ENCODE peak calls at places on chromosome 13, in five cellular contexts. Z, R, W, K and N are unnamed samples.

GRCh38 chr13:24307211-24308067 is 1.9 kb upstream of the C1QTNF9 start:
- DNase-seq in Z (peak; percentile 73), R (no peak), W (no peak), K (no peak), N (no peak)

GRCh38 chr13:85638265-85638664 is 161.0 kb downstream of the SLITRK6 start:
- DNase-seq in Z (no peak), R (no peak), W (no peak), K (no peak), N (no peak)

GRCh38 chr13:44312898-44313551 is 60.6 kb upstream of the SERP2 start:
- DNase-seq in Z (no peak), R (no peak), W (no peak), K (peak; percentile 75), N (no peak)

GRCh38 chr13:24630851-24631341 is 49.3 kb upstream of the ATP12A start:
- DNase-seq in Z (peak; percentile 34), R (no peak), W (no peak), K (no peak), N (peak; percentile 55)

GRCh38 chr13:30395192-30396158 is 26.8 kb upstream of the UBE2L5 start:
- DNase-seq in Z (peak; percentile 97), R (peak; percentile 47), W (peak; percentile 50), K (peak; percentile 86), N (peak; percentile 31)

GRCh38 chr13:72970301-72970880 is 88.4 kb upstream of the KLF5 start:
- DNase-seq in Z (no peak), R (no peak), W (no peak), K (no peak), N (no peak)

GRCh38 chr13:97700306-97700848 is 253.1 kb upstream of the IPO5 start:
- DNase-seq in Z (no peak), R (no peak), W (no peak), K (no peak), N (no peak)

GRCh38 chr13:20993661-20994440 is 67.5 kb downstream of the LATS2 start:
- DNase-seq in Z (no peak), R (no peak), W (no peak), K (peak; percentile 71), N (no peak)

GRCh38 chr13:50700664-50701266 is 142.7 kb downstream of the DLEU7 start:
- DNase-seq in Z (no peak), R (no peak), W (no peak), K (no peak), N (no peak)

GRCh38 chr13:45331981-45332830 is 8.8 kb downstream of the TPT1 start:
- DNase-seq in Z (no peak), R (no peak), W (no peak), K (peak; percentile 91), N (no peak)